ENCODE peak calls at places on chromosomes 16 and 17, in four cellular contexts. E, V, H and W are unnamed samples.

GRCh38 chr17:68182016-68182315 is 65.9 kb upstream of the AMZ2 start:
- DNase-seq in E (no peak), V (peak; percentile 73), H (no peak), W (no peak)

GRCh38 chr17:1498869-1499268 is 6.4 kb upstream of the MYO1C start:
- DNase-seq in E (no peak), V (no peak), H (no peak), W (no peak)

GRCh38 chr16:9374076-9374475 is 282.6 kb downstream of the HAPSTR1 start:
- DNase-seq in E (no peak), V (no peak), H (no peak), W (no peak)

GRCh38 chr17:49952209-49952911 is 16.6 kb upstream of the DLX4 start:
- DNase-seq in E (peak; percentile 85), V (no peak), H (peak; percentile 83), W (peak; percentile 64)

GRCh38 chr17:19781488-19782458 is 33.7 kb upstream of the ALDH3A1 start:
- DNase-seq in E (no peak), V (no peak), H (no peak), W (no peak)

GRCh38 chr17:61989509-61989908 is 61.7 kb upstream of the INTS2 start:
- DNase-seq in E (no peak), V (no peak), H (no peak), W (no peak)

GRCh38 chr16:31430380-31431052 is 2.4 kb upstream of the COX6A2 start:
- DNase-seq in E (no peak), V (no peak), H (no peak), W (no peak)

GRCh38 chr16:23537390-23537789 is 19.8 kb downstream of the EARS2 start:
- DNase-seq in E (no peak), V (no peak), H (no peak), W (no peak)

GRCh38 chr16:16014329-16015224 is 65.2 kb downstream of the ABCC1 start:
- DNase-seq in E (no peak), V (no peak), H (no peak), W (no peak)